ENCODE peak calls at places on chromosomes 5 and 9, in five cellular contexts. H, C, Z, P and B are unnamed samples.

GRCh38 chr9:92764381-92764987 is at the start of gene BICD2:
- DNase-seq in H (no peak), C (no peak), Z (no peak), P (no peak), B (no peak)

GRCh38 chr9:93346240-93347112 is 105.0 kb upstream of the FAM120A start:
- DNase-seq in H (no peak), C (no peak), Z (no peak), P (peak), B (no peak)

GRCh38 chr9:4287886-4288588 is 11.8 kb downstream of the GLIS3 start:
- DNase-seq in H (no peak), C (no peak), Z (no peak), P (no peak), B (no peak)

GRCh38 chr5:11384441-11385250 is 519.6 kb downstream of the CTNND2 start:
- DNase-seq in H (no peak), C (peak), Z (no peak), P (peak), B (no peak)

GRCh38 chr9:35628389-35628991 is 10.3 kb upstream of the CD72 start:
- DNase-seq in H (no peak), C (no peak), Z (no peak), P (no peak), B (peak)

GRCh38 chr5:179044765-179045164 is 15.4 kb upstream of the ZNF354C start:
- DNase-seq in H (no peak), C (no peak), Z (no peak), P (peak), B (no peak)

GRCh38 chr9:19320495-19320894 is 59.5 kb downstream of the RPS6 start:
- DNase-seq in H (no peak), C (no peak), Z (no peak), P (no peak), B (no peak)

GRCh38 chr5:39547548-39548154 is 122.9 kb upstream of the DAB2 start:
- DNase-seq in H (peak), C (no peak), Z (peak), P (peak), B (no peak)

GRCh38 chr5:32955814-32956213 is 244.7 kb downstream of the NPR3 start:
- DNase-seq in H (peak), C (no peak), Z (no peak), P (no peak), B (no peak)

GRCh38 chr9:132026932-132027585 is 52.6 kb downstream of the MED27 start:
- DNase-seq in H (peak), C (no peak), Z (peak), P (peak), B (no peak)

GRCh38 chr5:95730011-95730700 is 980 bp upstream of the RHOBTB3 start:
- DNase-seq in H (no peak), C (no peak), Z (no peak), P (no peak), B (no peak)

GRCh38 chr5:174573210-174574014 is 151.0 kb upstream of the MSX2 start:
- DNase-seq in H (no peak), C (no peak), Z (no peak), P (no peak), B (no peak)

GRCh38 chr5:75441560-75441959 is 69.9 kb downstream of the CERT1 start:
- DNase-seq in H (no peak), C (no peak), Z (no peak), P (no peak), B (no peak)

GRCh38 chr5:124651663-124652513 is 94.6 kb downstream of the ZNF608 start:
- DNase-seq in H (peak), C (peak), Z (peak), P (peak), B (peak)

GRCh38 chr5:45277860-45278259 is 418.3 kb downstream of the HCN1 start:
- DNase-seq in H (no peak), C (no peak), Z (no peak), P (no peak), B (no peak)

GRCh38 chr5:170896779-170897178 is 35.0 kb downstream of the RANBP17 start:
- DNase-seq in H (peak), C (peak), Z (no peak), P (peak), B (no peak)

GRCh38 chr9:114308361-114308950 is 14.4 kb upstream of the ORM1 start:
- DNase-seq in H (no peak), C (no peak), Z (no peak), P (no peak), B (peak)

GRCh38 chr9:87109182-87109581 is 161.9 kb upstream of the GAS1 start:
- DNase-seq in H (peak), C (no peak), Z (no peak), P (no peak), B (no peak)

GRCh38 chr5:10567181-10567591 is 3.3 kb downstream of the ANKRD33B start:
- DNase-seq in H (no peak), C (no peak), Z (no peak), P (no peak), B (no peak)

GRCh38 chr5:74895906-74896305 is 29.7 kb upstream of the FAM169A start:
- DNase-seq in H (peak), C (peak), Z (peak), P (no peak), B (no peak)

GRCh38 chr5:141528401-141528984 is 39.6 kb downstream of the PCDHGC5 start:
- DNase-seq in H (no peak), C (no peak), Z (no peak), P (no peak), B (peak)

GRCh38 chr9:27542519-27542918 is 12.9 kb upstream of the MOB3B start:
- DNase-seq in H (no peak), C (no peak), Z (no peak), P (no peak), B (no peak)

DNA sequence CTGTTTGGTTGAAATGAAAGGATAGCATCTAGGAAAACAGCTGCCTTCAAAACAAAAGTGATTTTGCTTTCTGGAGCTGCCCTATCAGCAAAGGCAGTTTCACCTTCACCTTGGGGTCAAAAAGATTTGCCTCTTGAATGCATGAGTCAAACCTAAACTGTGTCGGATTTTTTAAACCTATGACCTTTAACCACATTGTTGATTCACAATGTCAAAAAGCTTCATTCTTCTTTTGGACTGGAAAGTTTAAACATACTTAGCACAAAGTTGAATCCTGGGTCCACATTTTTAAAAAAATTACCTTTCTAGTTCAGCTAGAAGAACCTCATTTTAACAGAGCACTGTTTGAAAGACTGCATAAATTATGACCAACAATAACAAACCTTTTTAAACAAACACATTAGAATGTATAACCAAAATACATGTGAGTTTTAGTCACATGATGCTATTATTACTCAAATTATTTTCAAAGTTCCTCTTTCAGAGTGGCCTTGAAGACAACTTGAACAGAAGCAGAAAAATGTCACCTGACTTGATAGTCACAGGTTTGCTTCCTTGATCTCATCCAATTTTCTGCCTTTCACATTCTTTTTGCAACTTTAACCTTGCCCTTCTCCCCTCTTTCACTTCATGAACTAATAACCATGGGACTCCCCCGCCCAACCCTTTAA is 109.7 kb upstream of the LHFPL2 start:
- DNase-seq in H (no peak), C (no peak), Z (peak), P (no peak), B (no peak)
- H3K27ac ChIP-seq in H (no peak), C (no peak), Z (no peak), P (no peak), B (no peak)

GRCh38 chr5:14313986-14314690 is 171.0 kb downstream of the TRIO start:
- DNase-seq in H (no peak), C (no peak), Z (no peak), P (no peak), B (no peak)
- H3K4me3 ChIP-seq in H (no peak), C (no peak), Z (no peak), P (no peak), B (no peak)

DNA sequence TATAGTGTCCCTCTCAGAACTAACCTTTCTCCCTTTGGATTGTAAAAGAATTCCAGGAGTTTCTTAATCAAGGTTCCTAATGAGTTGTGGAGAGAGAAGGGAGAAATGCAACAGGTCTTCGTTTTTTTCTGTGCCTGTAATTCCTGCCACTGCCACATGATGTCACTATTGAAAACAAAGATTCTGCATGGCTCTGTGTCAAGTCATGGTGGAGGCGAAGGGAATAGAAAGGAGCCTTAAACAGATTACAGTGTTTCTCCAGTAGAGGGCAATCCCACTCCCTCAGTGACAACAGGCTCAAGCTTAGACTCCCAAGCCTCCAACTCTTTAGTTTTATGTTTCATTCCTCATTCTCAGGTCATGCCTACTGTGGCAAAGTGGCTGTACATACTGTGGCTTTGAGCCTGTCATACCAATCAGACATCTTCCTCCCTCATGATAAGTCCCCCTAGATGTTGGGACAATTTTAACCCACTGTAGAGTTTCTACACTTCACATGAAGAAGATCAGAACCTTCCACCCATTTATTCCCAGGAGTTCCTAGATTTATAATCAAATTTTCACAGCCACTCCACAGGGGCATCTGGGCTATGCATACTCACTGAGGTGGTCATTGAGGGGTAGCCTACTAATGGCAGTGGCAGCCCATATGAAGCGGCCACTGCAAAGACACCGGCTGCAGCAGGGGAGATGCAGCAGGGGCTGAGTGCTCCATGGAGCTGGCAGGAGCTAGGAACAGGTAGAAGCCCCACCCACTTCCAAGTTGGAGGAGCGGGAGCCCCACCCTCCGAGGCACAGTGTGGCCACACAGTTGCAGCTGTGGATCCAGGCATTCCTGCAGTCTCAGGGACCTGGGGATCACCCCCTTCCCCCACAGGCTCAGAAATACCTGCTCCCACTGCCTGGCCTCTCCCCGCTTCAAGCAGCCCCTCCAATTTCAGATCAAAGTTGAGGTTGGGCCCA is 97.4 kb upstream of the TRIM32 start:
- DNase-seq in H (peak), C (no peak), Z (no peak), P (peak), B (no peak)
- TF ChIP-seq CTCF in H (peak), C (peak), Z (peak), P (peak), B (no peak)

GRCh38 chr9:34096751-34097150 is 29.7 kb downstream of the DCAF12 start:
- DNase-seq in H (no peak), C (no peak), Z (no peak), P (no peak), B (no peak)
- H3K27ac ChIP-seq in H (no peak), C (no peak), Z (no peak), P (no peak), B (no peak)

GRCh38 chr9:124259273-124260078 is 1.7 kb downstream of the NEK6 start:
- DNase-seq in H (peak), C (peak), Z (no peak), P (no peak), B (peak)

GRCh38 chr9:124262596-124263045 is 4.9 kb downstream of the NEK6 start:
- DNase-seq in H (no peak), C (no peak), Z (no peak), P (peak), B (no peak)

GRCh38 chr9:124258765-124259272 is 1.1 kb downstream of the NEK6 start:
- DNase-seq in H (no peak), C (no peak), Z (no peak), P (peak), B (peak)

GRCh38 chr9:124261787-124262595 is 4.2 kb downstream of the NEK6 start:
- DNase-seq in H (no peak), C (no peak), Z (no peak), P (no peak), B (no peak)

GRCh38 chr9:124260769-124261603 is 3.2 kb downstream of the NEK6 start:
- DNase-seq in H (no peak), C (no peak), Z (no peak), P (no peak), B (peak)
- H3K4me3 ChIP-seq in H (peak), C (peak), Z (peak), P (no peak), B (peak)

GRCh38 chr5:68215888-68216736 is 556 bp downstream of the PIK3R1 start:
- DNase-seq in H (no peak), C (peak), Z (no peak), P (peak), B (peak)

GRCh38 chr5:68216737-68217231 is 1.2 kb downstream of the PIK3R1 start:
- DNase-seq in H (peak), C (no peak), Z (no peak), P (no peak), B (no peak)

GRCh38 chr5:68217476-68217984 is 2.0 kb downstream of the PIK3R1 start:
- DNase-seq in H (no peak), C (no peak), Z (no peak), P (no peak), B (no peak)

GRCh38 chr5:68214472-68215207 is 916 bp upstream of the PIK3R1 start:
- DNase-seq in H (no peak), C (no peak), Z (no peak), P (peak), B (no peak)

GRCh38 chr5:68215208-68215887 is at the start of gene PIK3R1:
- DNase-seq in H (peak), C (peak), Z (peak), P (peak), B (peak)
- TF ChIP-seq CTCF in H (peak), C (peak), Z (peak), P (peak), B (peak)